ENCODE peak calls at places on chromosomes 2 and 18, in six cellular contexts. M is uterus, Q is Peyer's patch, C is adrenal gland, E is A549, U is endothelial cell of umbilical vein. L is an unnamed sample.

GRCh38 chr18:51153659-51154371 is 43.7 kb downstream of the MEX3C start:
- DNase-seq in M (no peak), Q (no peak), C (no peak), E (no peak), U (no peak), L (no peak)

GRCh38 chr2:109321570-109321969 is 192.6 kb downstream of the SH3RF3 start:
- DNase-seq in M (no peak), Q (no peak), C (no peak), E (no peak), U (no peak), L (no peak)

GRCh38 chr2:169716229-169716886 is 17.3 kb upstream of the KLHL23 start:
- DNase-seq in M (peak; percentile 49), Q (peak; percentile 75), C (no peak), E (no peak), U (peak; percentile 26), L (no peak)

GRCh38 chr2:24353364-24353763 is 7.0 kb downstream of the ITSN2 start:
- DNase-seq in M (no peak), Q (no peak), C (no peak), E (no peak), U (no peak), L (no peak)

GRCh38 chr2:45741451-45741850 is 90.0 kb downstream of the PRKCE start:
- DNase-seq in M (no peak), Q (no peak), C (no peak), E (no peak), U (no peak), L (no peak)

GRCh38 chr2:111634050-111634784 is 249.8 kb downstream of the ANAPC1 start:
- DNase-seq in M (no peak), Q (no peak), C (no peak), E (no peak), U (no peak), L (no peak)

GRCh38 chr2:205590759-205591158 is 91.5 kb upstream of the NRP2 start:
- DNase-seq in M (no peak), Q (no peak), C (peak; percentile 13), E (no peak), U (peak; percentile 8), L (no peak)

GRCh38 chr2:219687266-219687665 is 59.8 kb downstream of the SLC4A3 start:
- DNase-seq in M (no peak), Q (no peak), C (no peak), E (no peak), U (no peak), L (no peak)

GRCh38 chr18:46053368-46054095 is 18.5 kb downstream of the PSTPIP2 start:
- DNase-seq in M (no peak), Q (no peak), C (no peak), E (no peak), U (no peak), L (no peak)

GRCh38 chr18:46055841-46056240 is 16.2 kb downstream of the PSTPIP2 start:
- DNase-seq in M (no peak), Q (no peak), C (no peak), E (no peak), U (no peak), L (no peak)

GRCh38 chr18:46054956-46055831 is 16.9 kb downstream of the PSTPIP2 start:
- DNase-seq in M (no peak), Q (no peak), C (no peak), E (no peak), U (no peak), L (no peak)

GRCh38 chr18:46050268-46050667 is 21.8 kb downstream of the PSTPIP2 start:
- DNase-seq in M (no peak), Q (no peak), C (no peak), E (no peak), U (no peak), L (no peak)

DNA sequence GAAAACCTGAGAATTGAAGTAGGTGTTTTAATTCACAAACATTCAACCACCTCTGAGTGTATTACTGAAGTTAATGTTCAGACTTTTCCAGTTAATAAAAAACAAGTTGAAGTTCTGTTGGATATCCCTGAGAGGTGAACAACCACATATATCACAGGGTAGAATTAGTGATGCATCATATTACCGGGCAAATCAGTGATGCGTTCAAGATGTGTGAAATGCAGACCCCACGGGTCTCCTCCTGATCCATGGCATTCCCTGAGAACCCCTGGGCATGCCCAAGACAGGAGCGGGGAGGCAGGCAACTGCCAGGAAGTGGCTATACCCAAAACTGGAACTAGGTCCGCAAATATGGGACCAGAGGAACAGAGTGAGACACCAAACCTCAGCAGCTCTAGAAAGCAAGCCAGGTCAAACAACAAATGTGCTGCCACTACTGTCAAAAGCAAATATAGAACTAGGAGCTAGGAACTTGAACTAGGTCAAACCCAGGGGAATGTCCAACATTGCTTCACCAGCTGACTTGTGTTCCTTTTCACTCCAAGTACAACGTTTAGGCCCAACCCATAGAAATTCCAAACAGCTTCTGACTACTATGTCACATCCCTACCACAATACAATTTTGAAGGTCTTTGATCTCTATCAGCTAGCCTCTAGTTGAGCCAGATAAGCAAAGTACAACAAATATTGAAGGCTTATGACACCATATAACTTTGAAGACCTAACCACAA is 20.2 kb downstream of the PSTPIP2 start:
- DNase-seq in M (no peak), Q (no peak), C (no peak), E (peak; percentile 37), U (no peak), L (no peak)
- TF ChIP-seq POLR2A in M (no peak), Q (no peak), C (no peak), E (no peak), U (no peak), L (no peak)

GRCh38 chr2:197455428-197455827 is 2.1 kb downstream of the COQ10B start:
- DNase-seq in M (no peak), Q (no peak), C (no peak), E (no peak), U (no peak), L (no peak)

GRCh38 chr2:197452754-197453122 is 614 bp upstream of the COQ10B start:
- DNase-seq in M (no peak), Q (no peak), C (no peak), E (no peak), U (no peak), L (no peak)

GRCh38 chr2:197453914-197454398 is 604 bp downstream of the COQ10B start:
- DNase-seq in M (no peak), Q (no peak), C (peak; percentile 91), E (no peak), U (peak; percentile 90), L (peak; percentile 69)

GRCh38 chr2:197453123-197453913 is at the start of gene COQ10B:
- DNase-seq in M (peak; percentile 99), Q (peak; percentile 99), C (peak; percentile 100), E (peak; percentile 100), U (peak; percentile 100), L (peak; percentile 88)

DNA sequence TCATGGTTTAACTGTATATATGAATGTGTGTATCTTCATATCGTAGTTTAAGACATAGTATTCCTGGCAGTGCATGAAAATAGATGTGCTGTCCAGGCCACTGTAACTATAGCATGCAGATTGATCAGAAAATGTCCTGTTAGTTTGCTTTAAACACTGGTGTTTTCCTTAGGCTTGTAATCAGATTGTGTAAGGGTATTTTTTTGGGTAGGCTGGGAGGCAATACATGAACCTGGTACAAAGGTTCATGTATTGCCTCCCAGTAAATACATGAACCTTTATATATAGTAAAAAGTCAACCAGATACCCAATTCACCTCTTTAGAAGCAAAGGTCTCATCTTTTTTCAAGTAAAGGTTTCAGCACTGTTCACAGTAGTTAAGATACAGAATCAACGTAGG is 1.6 kb downstream of the COQ10B start:
- DNase-seq in M (no peak), Q (no peak), C (no peak), E (no peak), U (no peak), L (no peak)
- TF ChIP-seq POLR2A in M (no peak), Q (no peak), C (no peak), E (no peak), U (no peak), L (no peak)

GRCh38 chr2:148643421-148643820 is 1.1 kb upstream of the EPC2 start:
- DNase-seq in M (no peak), Q (no peak), C (no peak), E (no peak), U (peak; percentile 32), L (no peak)

GRCh38 chr2:148642891-148643416 is 1.6 kb upstream of the EPC2 start:
- DNase-seq in M (no peak), Q (no peak), C (no peak), E (peak; percentile 9), U (peak; percentile 91), L (no peak)

GRCh38 chr2:148644885-148645134 is 259 bp downstream of the EPC2 start:
- DNase-seq in M (no peak), Q (no peak), C (no peak), E (no peak), U (no peak), L (no peak)

GRCh38 chr2:148645135-148645924 is 779 bp downstream of the EPC2 start:
- DNase-seq in M (peak; percentile 96), Q (peak; percentile 96), C (peak; percentile 93), E (peak; percentile 91), U (peak; percentile 95), L (peak; percentile 53)

DNA sequence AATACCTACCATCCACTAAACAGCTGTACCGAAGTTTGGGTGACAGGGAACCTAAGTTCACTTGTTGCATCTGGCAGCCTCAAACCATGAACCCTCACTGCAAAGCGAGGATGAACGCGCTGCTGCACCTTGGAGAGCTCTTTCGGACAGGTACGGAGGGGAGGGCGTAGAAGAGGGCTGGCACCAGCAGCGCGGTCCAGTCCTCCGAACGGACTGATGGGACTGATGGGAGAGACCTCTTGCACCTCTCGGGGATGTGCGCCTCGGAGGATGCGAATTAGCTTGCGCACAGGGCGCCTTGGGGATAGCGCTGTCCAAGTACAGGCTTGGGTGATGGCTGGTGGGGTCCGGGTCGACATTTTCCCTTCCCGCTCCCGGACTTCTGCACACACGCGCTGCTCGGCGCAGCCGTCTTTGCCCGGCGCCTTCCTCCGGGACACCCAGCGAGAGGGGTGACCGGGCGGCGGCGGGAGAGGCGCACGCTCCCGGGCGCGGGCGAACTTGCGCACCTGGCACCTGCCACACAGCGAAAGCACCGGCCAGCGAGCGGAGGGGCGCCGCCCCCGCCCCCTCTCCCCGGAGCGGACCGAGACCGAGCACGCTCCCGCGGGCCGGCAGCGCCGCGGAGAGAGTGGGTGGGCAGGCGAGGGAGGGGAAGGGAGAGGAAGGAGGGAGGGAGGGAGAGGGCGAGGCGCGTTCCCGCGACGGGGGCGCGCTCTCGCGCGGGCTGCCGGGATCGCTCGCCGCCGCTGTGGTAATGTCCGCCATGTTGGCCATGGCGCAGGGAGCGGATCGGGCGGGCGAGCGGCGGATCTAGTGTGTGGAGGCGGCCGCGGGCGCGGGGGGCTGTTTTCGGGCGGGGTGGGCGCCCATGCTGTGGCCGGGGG is at the start of gene EPC2:
- DNase-seq in M (peak; percentile 89), Q (peak; percentile 93), C (peak; percentile 84), E (peak; percentile 84), U (peak; percentile 83), L (peak; percentile 52)
- TF ChIP-seq POLR2A in M (peak; percentile 41), Q (peak; percentile 41), C (peak; percentile 54), E (peak; percentile 73), U (peak; percentile 90), L (peak; percentile 79)

DNA sequence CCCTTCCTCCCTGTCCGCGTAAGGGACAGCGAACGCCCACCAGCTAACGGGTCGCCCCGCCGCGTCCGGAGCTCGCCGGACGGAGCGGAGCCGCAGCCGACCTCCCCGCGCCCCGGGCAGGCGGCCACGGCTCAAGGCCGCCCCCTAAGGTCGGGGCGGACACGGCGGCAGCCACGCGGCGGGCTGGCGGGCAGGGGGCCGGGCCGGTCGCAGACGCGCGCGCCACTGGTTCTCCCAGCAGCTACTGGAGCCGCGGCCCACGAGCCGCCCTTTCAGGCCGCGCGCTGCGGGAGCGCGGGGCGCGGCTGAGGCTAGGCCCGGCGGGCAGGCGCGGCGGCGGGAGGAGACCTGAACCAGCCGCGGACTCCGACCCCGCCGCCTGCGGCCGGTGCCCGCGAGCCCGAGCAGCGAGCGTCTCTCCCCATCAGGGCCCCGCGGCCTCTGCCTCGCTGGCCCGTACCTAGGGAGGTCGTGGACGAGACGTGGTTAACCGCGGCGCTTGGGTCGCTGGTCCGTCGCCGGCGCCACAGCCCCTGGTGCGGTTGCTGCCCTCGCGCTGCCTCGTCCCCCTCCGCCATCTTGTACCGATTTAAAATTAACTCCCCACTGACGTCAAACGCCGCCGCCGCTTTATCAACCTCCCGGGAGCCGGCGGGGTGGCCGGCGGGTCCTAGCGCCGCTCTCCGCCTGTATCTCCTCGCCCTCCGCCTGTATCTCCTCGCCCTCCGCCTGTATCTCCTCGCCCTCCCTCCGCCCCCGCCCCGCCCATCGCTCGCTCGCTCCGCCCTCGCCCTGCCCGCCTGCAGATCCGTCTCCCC is at the start of gene ATL2:
- DNase-seq in M (peak; percentile 97), Q (peak; percentile 95), C (peak; percentile 97), E (peak; percentile 96), U (peak; percentile 95), L (peak; percentile 54)
- TF ChIP-seq POLR2A in M (peak; percentile 98), Q (peak; percentile 93), C (peak; percentile 96), E (peak; percentile 89), U (peak; percentile 76), L (peak; percentile 83)